ENCODE peak calls at places on chromosome 1, in eight cellular contexts. H, Y, T, K, F, M, L and U are unnamed samples.

GRCh38 chr1:78277253-78277652 is 213.5 kb upstream of the PTGFR start:
- DNase-seq in T (peak), M (no peak), H (no peak), K (no peak), L (no peak), F (peak), Y (no peak), U (no peak)

GRCh38 chr1:183339556-183340167 is 78.5 kb downstream of the NMNAT2 start:
- DNase-seq in L (no peak), M (no peak), F (peak), K (no peak), T (no peak), H (no peak), Y (no peak), U (no peak)

GRCh38 chr1:11566042-11566825 is 87.3 kb downstream of the DISP3 start:
- DNase-seq in K (no peak), T (no peak), L (no peak), F (no peak), M (no peak), Y (no peak), H (no peak), U (no peak)

GRCh38 chr1:14549897-14550635 is 48.4 kb upstream of the KAZN start:
- DNase-seq in Y (no peak), F (no peak), T (no peak), M (no peak), H (no peak), K (no peak), L (no peak), U (no peak)

GRCh38 chr1:12618661-12619395 is 818 bp upstream of the DHRS3 start:
- DNase-seq in H (peak), T (peak), M (peak), L (peak), Y (peak), K (peak), F (peak), U (peak)

GRCh38 chr1:180927348-180927747 is 14.7 kb downstream of the KIAA1614 start:
- DNase-seq in H (no peak), L (peak), K (no peak), T (no peak), Y (no peak), F (no peak), M (peak), U (no peak)

GRCh38 chr1:158400901-158401300 is 1.6 kb upstream of the OR10T2 start:
- DNase-seq in Y (no peak), H (no peak), F (no peak), K (no peak), M (no peak), T (no peak), L (no peak), U (no peak)

GRCh38 chr1:227356582-227357228 is 38.4 kb upstream of the CDC42BPA start:
- DNase-seq in M (no peak), K (no peak), T (peak), L (no peak), Y (peak), F (peak), H (no peak), U (no peak)

GRCh38 chr1:153963030-153963849 is at the start of gene SLC39A1:
- DNase-seq in F (peak), H (peak), K (peak), T (peak), L (peak), M (peak), Y (peak), U (peak)

GRCh38 chr1:220019071-220019470 is 27.2 kb downstream of the EPRS1 start:
- DNase-seq in T (no peak), M (no peak), K (no peak), F (no peak), L (no peak), Y (no peak), H (no peak), U (no peak)

GRCh38 chr1:20123696-20124450 is 4.5 kb upstream of the PLA2G2D start:
- DNase-seq in K (no peak), Y (no peak), F (peak), H (no peak), L (no peak), M (no peak), T (no peak), U (no peak)

GRCh38 chr1:40036574-40036973 is 4.0 kb upstream of the CAP1 start:
- DNase-seq in L (peak), Y (peak), T (no peak), K (no peak), H (no peak), M (peak), F (peak), U (peak)

GRCh38 chr1:199590708-199591107 is 436.8 kb upstream of the NR5A2 start:
- DNase-seq in L (no peak), F (peak), H (no peak), T (no peak), Y (no peak), K (no peak), M (no peak), U (no peak)

GRCh38 chr1:228333739-228334115 is 72.9 kb downstream of the TRIM11 start:
- DNase-seq in Y (peak), T (no peak), F (no peak), K (peak), L (peak), M (no peak), H (no peak), U (no peak)

GRCh38 chr1:237478842-237479241 is 411.9 kb downstream of the ZP4 start:
- DNase-seq in K (no peak), Y (no peak), M (no peak), H (no peak), T (no peak), F (no peak), L (no peak), U (no peak)

GRCh38 chr1:34547043-34547674 is 207.7 kb upstream of the GJB5 start:
- DNase-seq in M (no peak), L (no peak), Y (no peak), T (no peak), H (peak), F (no peak), K (no peak), U (no peak)

DNA sequence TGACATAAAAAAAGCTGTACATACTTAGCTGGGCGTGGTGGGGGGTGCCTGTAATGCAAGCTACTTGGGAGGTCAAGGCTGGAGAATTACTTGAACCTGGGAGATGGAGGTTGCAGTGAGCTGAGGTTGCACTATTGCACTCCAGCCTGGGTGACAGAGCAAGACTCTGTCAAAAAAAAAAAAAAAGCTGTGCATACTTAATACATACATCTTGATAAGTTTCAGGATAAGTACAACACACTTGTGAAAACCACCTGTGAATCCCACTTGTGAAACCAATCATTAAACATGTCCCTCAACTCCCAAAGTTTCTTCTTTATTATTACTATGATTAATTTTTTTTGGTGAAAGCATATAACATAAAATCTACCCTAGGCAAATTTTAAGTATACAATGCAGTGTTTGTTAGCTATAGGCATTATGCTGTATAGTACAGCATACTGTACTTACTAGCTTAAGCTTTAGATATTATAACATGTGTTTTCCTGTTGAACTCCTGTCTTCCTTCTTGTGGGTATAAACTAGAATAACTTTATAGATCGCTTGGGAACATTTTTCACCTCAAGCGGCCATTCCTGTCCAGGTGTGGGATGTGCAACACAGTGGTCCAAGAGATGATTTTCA is 41.4 kb downstream of the DISC1 start:
- DNase-seq in M (no peak), H (no peak), L (no peak), Y (no peak), T (peak), F (no peak), K (no peak), U (no peak)
- H3K27ac ChIP-seq in M (no peak), H (no peak), L (no peak), Y (no peak), T (no peak), F (no peak), K (no peak), U (no peak)

DNA sequence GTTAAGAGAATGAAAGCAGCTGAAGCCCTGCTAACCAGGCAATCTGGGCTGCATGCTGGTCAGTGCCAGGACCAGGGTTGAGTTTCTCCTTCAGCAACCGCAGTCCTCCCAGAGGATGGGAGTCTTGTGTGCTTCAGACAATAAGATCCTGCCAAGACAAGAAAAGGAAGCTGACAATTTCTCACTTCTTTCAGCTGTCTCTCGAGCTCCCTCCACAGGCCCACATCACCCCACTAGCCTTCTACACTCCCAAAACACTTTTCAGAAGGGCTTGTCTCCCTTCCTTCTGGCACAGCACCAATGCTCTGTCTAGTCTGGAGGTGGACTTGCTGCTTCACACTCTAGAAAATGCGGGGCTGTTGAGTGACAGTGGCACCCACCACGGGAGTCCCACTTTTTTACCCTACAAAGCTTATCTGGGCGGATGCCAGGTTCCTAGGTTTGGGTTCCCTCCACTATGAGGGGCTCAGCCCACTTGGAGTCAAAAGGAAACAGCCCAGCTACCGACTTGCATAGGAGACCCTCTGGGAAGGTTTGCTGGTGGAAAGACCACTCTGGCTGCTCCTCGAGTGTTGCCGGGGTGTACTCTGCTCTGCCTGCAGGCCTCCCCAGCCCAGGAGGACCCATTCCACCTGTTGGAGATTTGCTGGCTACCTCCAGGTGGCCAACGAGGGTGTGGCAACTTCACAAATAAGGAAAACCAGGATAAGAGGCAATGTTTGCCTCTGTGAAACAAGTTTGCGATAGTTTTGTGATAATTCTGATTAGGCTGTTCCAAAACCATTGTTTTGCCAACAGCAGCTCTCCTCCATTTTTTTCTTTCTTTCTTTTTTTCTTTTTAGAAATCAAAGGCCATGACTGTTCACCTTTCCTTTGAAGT is 68.9 kb downstream of the TENT5C start:
- DNase-seq in K (no peak), Y (peak), L (no peak), F (peak), T (peak), H (no peak), M (no peak), U (peak)
- TF ChIP-seq CTCF in K (peak), Y (peak), L (no peak), F (no peak), T (peak), H (peak), M (no peak), U (no peak)

GRCh38 chr1:201766117-201766863 is 62.7 kb upstream of the IPO9 start:
- DNase-seq in H (no peak), M (peak), K (no peak), L (no peak), T (no peak), Y (no peak), F (peak), U (no peak)
- H3K27ac ChIP-seq in H (no peak), M (peak), K (no peak), L (peak), T (no peak), Y (no peak), F (no peak), U (no peak)

GRCh38 chr1:171983584-171983983 is 142.3 kb downstream of the DNM3 start:
- DNase-seq in L (no peak), T (no peak), F (peak), H (no peak), K (no peak), Y (no peak), M (no peak), U (no peak)
- TF ChIP-seq CTCF in L (no peak), T (peak), F (peak), H (no peak), K (peak), Y (no peak), M (peak), U (no peak)

GRCh38 chr1:156444407-156445001 is 56.1 kb downstream of the MEF2D start:
- DNase-seq in Y (no peak), L (no peak), F (peak), T (peak), M (no peak), H (peak), K (no peak), U (no peak)
- H3K27ac ChIP-seq in Y (no peak), L (no peak), F (no peak), T (no peak), M (no peak), H (no peak), K (no peak), U (no peak)

GRCh38 chr1:73452522-73452921 is 745.5 kb downstream of the LRRIQ3 start:
- DNase-seq in T (no peak), F (no peak), M (no peak), Y (no peak), K (no peak), L (no peak), H (no peak), U (no peak)
- TF ChIP-seq CTCF in T (peak), F (no peak), M (no peak), Y (no peak), K (no peak), L (no peak), H (peak), U (no peak)